ENCODE peak calls at places on chromosomes 4 and X, in six cellular contexts. One of them, this sample, is unnamed. For H3K36me3, the result is how much of the 10 kb centered on the place peaks cover.

GRCh38 chr4:169619518-169619957 is 840 bp upstream of the CLCN3 start:
- DNase-seq in transverse colon: peak
- DNase-seq in adrenal gland: peak
- DNase-seq in HepG2: peak
- DNase-seq in Peyer's patch: peak
- DNase-seq in esophagus squamous epithelium: no peak
- DNase-seq in this sample: no peak

GRCh38 chr4:108031427-108032083 is 41.9 kb downstream of the HADH start:
- DNase-seq in transverse colon: no peak
- DNase-seq in adrenal gland: no peak
- DNase-seq in HepG2: no peak
- DNase-seq in Peyer's patch: no peak
- DNase-seq in esophagus squamous epithelium: no peak
- DNase-seq in this sample: no peak

GRCh38 chr4:7938513-7939376 is 916 bp downstream of the AFAP1 start:
- DNase-seq in transverse colon: peak
- DNase-seq in adrenal gland: no peak
- DNase-seq in HepG2: no peak
- DNase-seq in Peyer's patch: no peak
- DNase-seq in esophagus squamous epithelium: no peak
- DNase-seq in this sample: no peak

GRCh38 chr4:102815981-102816380 is 11.4 kb downstream of the UBE2D3 start:
- DNase-seq in transverse colon: no peak
- DNase-seq in adrenal gland: no peak
- DNase-seq in HepG2: peak
- DNase-seq in Peyer's patch: no peak
- DNase-seq in esophagus squamous epithelium: no peak
- DNase-seq in this sample: no peak

GRCh38 chr4:8340721-8341680 is 71.4 kb downstream of the HTRA3 start:
- DNase-seq in transverse colon: peak
- DNase-seq in adrenal gland: peak
- DNase-seq in HepG2: no peak
- DNase-seq in Peyer's patch: no peak
- DNase-seq in esophagus squamous epithelium: no peak
- DNase-seq in this sample: peak

GRCh38 chrX:32530802-32531403 is 680.4 kb downstream of the DMD start:
- DNase-seq in transverse colon: peak
- DNase-seq in adrenal gland: no peak
- DNase-seq in HepG2: peak
- DNase-seq in Peyer's patch: no peak
- DNase-seq in esophagus squamous epithelium: no peak
- DNase-seq in this sample: no peak

GRCh38 chrX:131262738-131263679 is 26.1 kb downstream of the IGSF1 start:
- DNase-seq in transverse colon: peak
- DNase-seq in adrenal gland: no peak
- DNase-seq in HepG2: peak
- DNase-seq in Peyer's patch: no peak
- DNase-seq in esophagus squamous epithelium: no peak
- DNase-seq in this sample: no peak

GRCh38 chr4:113678651-113679050 is 82.9 kb downstream of the CAMK2D start:
- DNase-seq in transverse colon: no peak
- DNase-seq in adrenal gland: no peak
- DNase-seq in HepG2: no peak
- DNase-seq in Peyer's patch: no peak
- DNase-seq in esophagus squamous epithelium: no peak
- DNase-seq in this sample: no peak

GRCh38 chrX:138026211-138026610 is 460.3 kb downstream of the ZIC3 start:
- DNase-seq in transverse colon: no peak
- DNase-seq in adrenal gland: no peak
- DNase-seq in HepG2: no peak
- DNase-seq in Peyer's patch: no peak
- DNase-seq in esophagus squamous epithelium: no peak
- DNase-seq in this sample: no peak

GRCh38 chr4:130640583-130640982 is 1544.6 kb downstream of the C4orf33 start:
- DNase-seq in transverse colon: no peak
- DNase-seq in adrenal gland: no peak
- DNase-seq in HepG2: no peak
- DNase-seq in Peyer's patch: no peak
- DNase-seq in esophagus squamous epithelium: no peak
- DNase-seq in this sample: no peak

GRCh38 chr4:145565328-145565727 is 53.9 kb upstream of the MMAA start:
- DNase-seq in transverse colon: no peak
- DNase-seq in adrenal gland: no peak
- DNase-seq in HepG2: no peak
- DNase-seq in Peyer's patch: no peak
- DNase-seq in esophagus squamous epithelium: no peak
- DNase-seq in this sample: no peak

GRCh38 chrX:40132751-40133150 is 35.0 kb upstream of the BCOR start:
- DNase-seq in transverse colon: peak
- DNase-seq in adrenal gland: peak
- DNase-seq in HepG2: no peak
- DNase-seq in Peyer's patch: peak
- DNase-seq in esophagus squamous epithelium: no peak
- DNase-seq in this sample: no peak

DNA sequence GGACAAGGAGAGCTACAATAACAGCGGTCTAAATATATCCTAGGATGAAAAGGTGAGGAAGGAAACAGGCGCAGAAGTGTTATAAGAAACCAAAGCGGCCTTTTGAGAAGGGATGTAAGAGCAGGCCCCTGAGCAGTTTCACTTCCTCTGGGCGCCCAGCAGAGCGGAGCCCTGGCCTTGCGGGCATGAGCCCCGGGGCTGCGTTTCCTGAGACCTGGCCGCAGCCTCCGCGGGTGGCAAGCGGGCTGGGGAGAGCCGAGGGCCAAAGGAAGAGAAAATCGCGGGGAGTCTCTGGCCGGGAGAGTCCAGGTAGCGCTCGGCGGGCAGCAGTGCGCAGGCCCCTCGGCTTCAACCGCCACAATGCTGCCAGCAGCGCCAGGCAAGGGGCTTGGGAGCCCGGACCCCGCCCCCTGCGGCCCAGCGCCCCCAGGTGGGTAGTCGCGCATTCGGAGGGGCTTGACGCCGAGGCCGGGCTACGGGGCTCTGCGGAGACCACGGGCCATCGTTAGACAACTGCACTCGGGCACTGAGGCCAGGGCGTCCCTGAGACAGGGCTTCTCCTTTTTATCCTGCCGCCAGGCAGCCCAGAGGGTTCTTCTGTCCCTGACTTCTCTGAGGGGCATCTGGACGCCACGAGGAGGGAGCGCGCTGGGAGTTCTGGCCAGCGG is at the start of gene BANK1:
- DNase-seq in transverse colon: peak
- DNase-seq in adrenal gland: peak
- DNase-seq in HepG2: peak
- DNase-seq in Peyer's patch: peak
- DNase-seq in esophagus squamous epithelium: peak
- DNase-seq in this sample: no peak
- TF ChIP-seq POLR2A in transverse colon: no peak
- TF ChIP-seq POLR2A in adrenal gland: no peak
- TF ChIP-seq POLR2A in HepG2: no peak
- TF ChIP-seq POLR2A in Peyer's patch: no peak
- TF ChIP-seq POLR2A in esophagus squamous epithelium: no peak
- TF ChIP-seq POLR2A in this sample: no peak

GRCh38 chrX:2711441-2711840 is 20.3 kb downstream of the CD99 start:
- DNase-seq in transverse colon: no peak
- DNase-seq in adrenal gland: no peak
- DNase-seq in HepG2: no peak
- DNase-seq in Peyer's patch: no peak
- DNase-seq in esophagus squamous epithelium: no peak
- DNase-seq in this sample: no peak
- H3K36me3 ChIP-seq in transverse colon: under half
- H3K36me3 ChIP-seq in adrenal gland: under half
- H3K36me3 ChIP-seq in HepG2: under half
- H3K36me3 ChIP-seq in Peyer's patch: under half
- H3K36me3 ChIP-seq in esophagus squamous epithelium: under half
- H3K36me3 ChIP-seq in this sample: under half

DNA sequence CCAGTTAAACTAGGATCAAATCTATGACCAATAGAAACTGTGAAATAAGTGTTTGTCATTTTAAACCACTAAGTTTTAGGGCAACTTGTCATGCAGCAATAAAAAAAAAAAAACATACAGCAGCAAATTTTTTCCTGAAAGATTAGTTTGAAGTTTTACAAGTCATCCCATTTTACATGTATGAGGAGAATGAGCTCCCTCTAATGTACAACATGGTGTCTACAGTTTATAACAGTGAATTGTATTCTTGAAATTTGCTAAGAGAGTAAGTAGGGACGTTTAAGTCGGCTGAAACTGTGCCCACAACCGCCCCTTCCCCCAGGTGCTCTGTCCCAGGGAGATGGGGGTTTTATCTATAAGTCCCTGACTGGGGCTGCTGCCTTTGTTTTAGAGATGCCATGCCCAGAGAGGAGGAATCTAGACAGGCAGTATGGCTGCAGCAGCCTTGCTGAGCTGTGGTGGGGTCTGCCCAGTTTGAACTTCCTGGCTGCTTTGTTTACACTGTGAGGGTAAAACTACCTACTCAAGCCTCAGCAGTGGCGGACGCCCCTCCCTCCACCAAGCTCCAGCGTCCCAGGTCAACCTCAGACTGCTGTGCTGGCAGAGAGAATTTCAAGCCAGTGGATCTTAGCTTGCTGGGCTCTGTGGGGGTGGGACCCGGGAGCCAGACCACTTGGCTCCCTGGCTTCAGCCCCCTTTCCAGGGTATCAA is 499.3 kb upstream of the CT83 start:
- DNase-seq in transverse colon: no peak
- DNase-seq in adrenal gland: no peak
- DNase-seq in HepG2: peak
- DNase-seq in Peyer's patch: no peak
- DNase-seq in esophagus squamous epithelium: no peak
- DNase-seq in this sample: no peak
- TF ChIP-seq CTCF in transverse colon: peak
- TF ChIP-seq CTCF in adrenal gland: no peak
- TF ChIP-seq CTCF in HepG2: no peak
- TF ChIP-seq CTCF in Peyer's patch: no peak
- TF ChIP-seq CTCF in esophagus squamous epithelium: no peak
- TF ChIP-seq CTCF in this sample: no peak

DNA sequence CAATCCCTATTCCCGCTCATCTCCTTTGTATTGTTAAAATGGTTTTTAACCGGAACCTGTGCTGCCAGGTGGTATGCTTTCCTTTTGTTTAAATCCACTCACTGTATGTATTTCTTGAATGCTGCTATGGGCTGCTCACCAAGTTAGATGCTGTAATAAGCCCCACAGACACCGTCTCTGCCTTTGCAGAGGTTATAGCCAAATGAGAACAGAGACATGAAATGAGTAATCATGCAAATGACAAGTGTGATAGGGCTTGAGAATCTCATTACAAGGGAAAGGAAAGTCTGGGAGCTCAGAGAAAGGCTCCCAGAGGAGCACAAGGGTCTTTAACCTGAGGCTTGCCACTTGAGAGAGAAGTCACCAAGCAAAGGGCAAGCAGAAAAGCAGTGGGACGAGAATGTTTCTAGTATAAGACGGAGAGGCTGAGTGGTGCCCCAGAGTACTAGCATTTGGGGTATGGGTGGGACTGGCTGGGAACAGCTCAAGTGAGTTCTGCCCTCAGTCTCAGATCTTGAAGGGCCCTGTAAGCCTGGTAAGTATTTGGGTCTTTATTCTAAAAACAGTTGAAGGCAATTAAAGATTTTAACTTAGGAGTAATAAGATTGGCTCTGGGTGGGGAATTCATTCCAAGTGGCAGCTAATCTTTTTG is 110.8 kb upstream of the H2AZ1 start:
- DNase-seq in transverse colon: no peak
- DNase-seq in adrenal gland: no peak
- DNase-seq in HepG2: no peak
- DNase-seq in Peyer's patch: no peak
- DNase-seq in esophagus squamous epithelium: no peak
- DNase-seq in this sample: no peak
- TF ChIP-seq POLR2A in transverse colon: no peak
- TF ChIP-seq POLR2A in adrenal gland: no peak
- TF ChIP-seq POLR2A in HepG2: no peak
- TF ChIP-seq POLR2A in Peyer's patch: no peak
- TF ChIP-seq POLR2A in esophagus squamous epithelium: no peak
- TF ChIP-seq POLR2A in this sample: no peak

DNA sequence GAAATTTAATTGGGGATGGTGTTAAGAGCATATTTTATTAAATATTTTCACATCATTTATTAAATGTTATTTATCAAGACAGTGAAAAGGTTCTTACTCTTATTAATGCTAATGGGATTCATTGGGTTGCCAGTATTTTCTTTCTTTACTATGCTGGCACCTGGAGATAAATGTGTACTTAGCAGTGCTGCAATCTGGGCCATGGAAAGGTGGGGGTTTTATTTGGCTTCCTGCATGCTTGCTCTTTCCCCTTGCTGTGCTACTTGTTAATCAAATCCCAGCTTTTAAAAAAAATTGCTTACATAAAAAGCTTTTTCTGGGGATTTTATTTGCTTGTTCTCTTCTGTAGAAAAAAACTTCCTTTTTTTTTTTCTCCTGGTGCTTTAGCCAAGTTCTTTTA is 48.3 kb downstream of the ZAR1 start:
- DNase-seq in transverse colon: no peak
- DNase-seq in adrenal gland: no peak
- DNase-seq in HepG2: no peak
- DNase-seq in Peyer's patch: no peak
- DNase-seq in esophagus squamous epithelium: no peak
- DNase-seq in this sample: no peak
- H3K36me3 ChIP-seq in transverse colon: half or more
- H3K36me3 ChIP-seq in adrenal gland: under half
- H3K36me3 ChIP-seq in HepG2: under half
- H3K36me3 ChIP-seq in Peyer's patch: under half
- H3K36me3 ChIP-seq in esophagus squamous epithelium: under half
- H3K36me3 ChIP-seq in this sample: half or more

GRCh38 chrX:150766351-150767044 is 73.3 kb downstream of the MTMR1 start:
- DNase-seq in transverse colon: no peak
- DNase-seq in adrenal gland: no peak
- DNase-seq in HepG2: no peak
- DNase-seq in Peyer's patch: no peak
- DNase-seq in esophagus squamous epithelium: no peak
- DNase-seq in this sample: no peak
- TF ChIP-seq CTCF in transverse colon: no peak
- TF ChIP-seq CTCF in adrenal gland: no peak
- TF ChIP-seq CTCF in HepG2: no peak
- TF ChIP-seq CTCF in Peyer's patch: no peak
- TF ChIP-seq CTCF in esophagus squamous epithelium: no peak
- TF ChIP-seq CTCF in this sample: no peak

GRCh38 chr4:173529505-173530325 is at the start of gene HAND2:
- DNase-seq in transverse colon: peak
- DNase-seq in adrenal gland: no peak
- DNase-seq in HepG2: no peak
- DNase-seq in Peyer's patch: no peak
- DNase-seq in esophagus squamous epithelium: no peak
- DNase-seq in this sample: no peak
- TF ChIP-seq POLR2A in transverse colon: peak
- TF ChIP-seq POLR2A in adrenal gland: peak
- TF ChIP-seq POLR2A in HepG2: no peak
- TF ChIP-seq POLR2A in Peyer's patch: no peak
- TF ChIP-seq POLR2A in esophagus squamous epithelium: no peak
- TF ChIP-seq POLR2A in this sample: peak

This sample was measured in suprapubic skin.